ENCODE peak calls at places on chromosomes 11 and 22, in four cellular contexts. K is fibroblast of mammary gland, U is psoas muscle, W is bronchial epithelial cell. O is an unnamed sample.

GRCh38 chr11:74681686-74682651 is 49.3 kb downstream of the CHRDL2 start:
- DNase-seq in W (peak), U (peak), K (no peak), O (no peak)

GRCh38 chr11:29018631-29019030 is 910.4 kb downstream of the METTL15 start:
- DNase-seq in W (peak), K (peak), U (no peak), O (peak)

GRCh38 chr22:23763579-23764331 is 965 bp downstream of the C22orf15 start:
- DNase-seq in K (no peak), W (no peak), U (peak), O (no peak)

GRCh38 chr22:48951836-48952235 is 875.8 kb downstream of the BRD1 start:
- DNase-seq in U (no peak), K (no peak), W (no peak), O (no peak)

GRCh38 chr11:65781152-65781961 is 581 bp upstream of the AP5B1 start:
- DNase-seq in K (no peak), U (peak), W (no peak), O (no peak)

GRCh38 chr11:34653851-34654490 is 33.1 kb downstream of the EHF start:
- DNase-seq in W (peak), K (peak), U (peak), O (peak)

GRCh38 chr11:114621950-114622809 is 26.6 kb upstream of the NXPE4 start:
- DNase-seq in K (no peak), W (no peak), U (no peak), O (no peak)

GRCh38 chr11:105073486-105074200 is 28.5 kb upstream of the CARD16 start:
- DNase-seq in U (no peak), K (no peak), W (peak), O (no peak)

GRCh38 chr11:15499684-15500083 is 385.0 kb downstream of the INSC start:
- DNase-seq in W (no peak), K (no peak), U (no peak), O (no peak)

GRCh38 chr11:1116666-1117390 is 40.9 kb upstream of the MUC5AC start:
- DNase-seq in W (no peak), U (peak), K (no peak), O (no peak)

GRCh38 chr11:45280449-45280848 is 5.7 kb downstream of the SYT13 start:
- DNase-seq in W (peak), U (no peak), K (no peak), O (peak)

GRCh38 chr11:27720277-27720830 is 20.1 kb upstream of the BDNF start:
- DNase-seq in K (peak), U (no peak), W (peak), O (peak)

GRCh38 chr11:40118780-40119179 is 1340.7 kb downstream of the LRRC4C start:
- DNase-seq in K (no peak), W (no peak), U (no peak), O (no peak)

GRCh38 chr22:17905445-17905844 is 118.9 kb downstream of the MICAL3 start:
- DNase-seq in W (no peak), U (no peak), K (no peak), O (no peak)

GRCh38 chr11:20688761-20689160 is 19.4 kb downstream of the NELL1 start:
- DNase-seq in K (no peak), W (no peak), U (no peak), O (no peak)

GRCh38 chr11:94732617-94733292 is 35.4 kb upstream of the AMOTL1 start:
- DNase-seq in U (peak), K (peak), W (peak), O (peak)

GRCh38 chr11:91932151-91932821 is 292.3 kb upstream of the FAT3 start:
- DNase-seq in K (peak), W (no peak), U (no peak), O (peak)

GRCh38 chr11:10606536-10607208 is 38.2 kb upstream of the LYVE1 start:
- DNase-seq in K (peak), W (peak), U (no peak), O (peak)

GRCh38 chr11:118149493-118149892 is 3.1 kb downstream of the SCN4B start:
- DNase-seq in U (no peak), K (no peak), W (no peak), O (no peak)

GRCh38 chr11:118786657-118787056 is 4.3 kb downstream of the DDX6 start:
- DNase-seq in W (no peak), K (no peak), U (no peak), O (no peak)

GRCh38 chr22:19287889-19288288 is 3.6 kb downstream of the CLTCL1 start:
- DNase-seq in K (peak), W (peak), U (no peak), O (peak)
- TF ChIP-seq CTCF in K (no peak), W (no peak), U (no peak), O (no peak)

DNA sequence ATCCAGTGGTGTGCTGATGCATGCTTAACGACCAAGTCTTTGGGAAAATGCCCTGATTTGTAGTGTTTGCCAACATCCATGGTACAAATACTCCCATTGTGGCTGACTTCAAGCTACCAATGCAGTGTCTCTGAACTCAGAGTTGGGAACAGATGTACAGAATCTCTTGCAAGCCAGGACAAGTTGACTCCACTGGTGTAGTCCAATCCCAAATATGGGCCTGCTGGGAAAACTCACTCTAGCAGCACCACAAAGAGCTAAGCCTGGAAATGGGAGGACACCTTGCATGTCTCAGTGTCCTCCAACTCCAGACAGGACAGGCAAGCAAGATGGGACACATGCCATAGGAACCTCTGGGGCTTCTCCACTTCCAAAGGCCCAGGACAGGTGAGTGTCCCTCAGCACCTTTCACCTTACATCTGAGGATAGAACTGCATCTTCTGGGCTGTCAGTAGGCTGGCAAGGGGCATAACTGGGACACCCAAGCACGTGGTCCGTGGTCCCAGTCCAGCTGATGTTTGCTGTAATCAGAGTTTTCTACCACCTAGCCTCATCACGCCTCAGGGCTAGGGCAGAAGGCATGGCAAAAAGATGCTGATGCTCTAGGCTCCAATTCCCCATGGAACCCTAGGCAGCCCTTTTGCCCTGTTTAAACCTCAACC is 6.5 kb downstream of the LMO1 start:
- DNase-seq in U (no peak), K (no peak), W (peak), O (no peak)
- H3K4me3 ChIP-seq in U (no peak), K (no peak), W (no peak), O (no peak)

GRCh38 chr11:125638315-125638714 is 13.4 kb downstream of the CHEK1 start:
- DNase-seq in W (no peak), U (no peak), K (no peak), O (no peak)

GRCh38 chr11:125637840-125638239 is 12.9 kb downstream of the CHEK1 start:
- DNase-seq in U (no peak), W (no peak), K (no peak), O (no peak)
- TF ChIP-seq CTCF in U (no peak), W (no peak), K (no peak), O (no peak)

DNA sequence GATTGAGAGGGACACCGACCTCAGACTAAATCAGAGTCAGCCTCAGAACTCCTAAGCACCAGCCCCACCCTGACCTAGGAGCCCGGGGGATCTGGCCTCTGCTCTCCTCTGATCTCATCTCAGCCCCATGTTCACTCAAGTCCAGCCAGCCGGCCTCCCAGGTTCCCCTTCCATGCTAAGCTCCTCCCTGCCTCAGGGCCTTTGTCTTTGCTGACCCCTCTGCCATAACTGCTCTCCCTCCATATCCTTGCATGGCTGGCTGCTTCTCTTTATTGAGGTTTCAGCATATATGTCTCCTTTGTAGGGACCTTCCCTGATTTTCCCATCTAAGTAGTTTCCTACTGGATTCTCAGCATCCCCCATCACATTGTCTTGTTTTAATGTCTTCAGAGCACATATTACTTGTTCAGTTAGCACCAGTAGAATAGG is 780 bp upstream of the SLC15A3 start:
- DNase-seq in U (no peak), W (no peak), K (no peak), O (no peak)
- H3K4me3 ChIP-seq in U (peak), W (no peak), K (no peak), O (no peak)

GRCh38 chr22:43783777-43784176 is 28.3 kb downstream of the EFCAB6 start:
- DNase-seq in W (no peak), U (no peak), K (no peak), O (no peak)
- TF ChIP-seq CTCF in W (peak), U (no peak), K (peak), O (no peak)

GRCh38 chr11:102267602-102268001 is 49.7 kb upstream of the BIRC3 start:
- DNase-seq in W (peak), U (no peak), K (peak), O (peak)

GRCh38 chr11:102266111-102266510 is 51.2 kb upstream of the BIRC3 start:
- DNase-seq in W (no peak), K (peak), U (no peak), O (no peak)

GRCh38 chr11:102269927-102270326 is 47.4 kb upstream of the BIRC3 start:
- DNase-seq in W (peak), K (peak), U (no peak), O (peak)

GRCh38 chr11:102268083-102268984 is 49.0 kb upstream of the BIRC3 start:
- DNase-seq in K (peak), U (peak), W (peak), O (peak)

GRCh38 chr11:102268985-102269470 is 48.3 kb upstream of the BIRC3 start:
- DNase-seq in K (no peak), W (no peak), U (no peak), O (no peak)
- H3K4me3 ChIP-seq in K (peak), W (no peak), U (peak), O (peak)

GRCh38 chr11:76714493-76714892 is 43.9 kb upstream of the LRRC32 start:
- DNase-seq in U (no peak), K (no peak), W (no peak), O (no peak)
- TF ChIP-seq CTCF in U (no peak), K (peak), W (no peak), O (no peak)

O was measured in astrocyte of the spinal cord.